ENCODE peak calls at places on chromosomes 6 and 20, in nine cellular contexts. X is testis, L is transverse colon, W is left ventricle myocardium inferior, K is psoas muscle, U is ascending aorta, M is lung, Q is colonic mucosa, E is pancreas. R is an unnamed sample. For H3K27me3 and H3K36me3, the result is how much of the 10 kb centered on the place peaks cover.

GRCh38 chr6:23446394-23447001 is 679.5 kb upstream of the NRSN1 start:
- DNase-seq in X (no peak), L (no peak), W (no peak), K (no peak), U (no peak), M (no peak), Q (no peak), E (no peak), R (no peak)

GRCh38 chr6:75024796-75025195 is 181.1 kb downstream of the COL12A1 start:
- DNase-seq in X (no peak), L (no peak), W (no peak), K (no peak), U (no peak), M (no peak), Q (no peak), E (no peak), R (no peak)

GRCh38 chr6:40210628-40211056 is 276.4 kb upstream of the MOCS1 start:
- DNase-seq in X (no peak), L (no peak), W (no peak), K (no peak), U (no peak), M (no peak), Q (no peak), E (no peak), R (no peak)

GRCh38 chr6:38503032-38503784 is 136.5 kb downstream of the BTBD9 start:
- DNase-seq in X (no peak), L (no peak), W (no peak), K (no peak), U (no peak), M (no peak), Q (no peak), E (no peak), R (no peak)

GRCh38 chr20:50433001-50433400 is 77.2 kb upstream of the PTPN1 start:
- DNase-seq in X (no peak), L (no peak), W (no peak), K (no peak), U (no peak), M (no peak), Q (no peak), E (no peak), R (no peak)

GRCh38 chr6:126529605-126530004 is 189.7 kb downstream of the CENPW start:
- DNase-seq in X (no peak), L (no peak), W (no peak), K (no peak), U (no peak), M (no peak), Q (no peak), E (no peak), R (no peak)

GRCh38 chr20:57480444-57481152 is 44.3 kb downstream of the CTCFL start:
- DNase-seq in X (no peak), L (no peak), W (no peak), K (no peak), U (peak), M (no peak), Q (no peak), E (no peak), R (peak)

GRCh38 chr6:161694995-161695394 is 421.1 kb upstream of the AGPAT4 start:
- DNase-seq in X (no peak), L (no peak), W (no peak), K (no peak), U (no peak), M (no peak), Q (no peak), E (no peak), R (no peak)

GRCh38 chr20:34364013-34364382 is 925 bp downstream of the ITCH start:
- DNase-seq in X (peak), L (no peak), W (no peak), K (no peak), U (no peak), M (peak), Q (no peak), E (no peak), R (no peak)

GRCh38 chr6:50706575-50706974 is 6.8 kb upstream of the TFAP2D start:
- DNase-seq in X (no peak), L (no peak), W (no peak), K (no peak), U (no peak), M (no peak), Q (no peak), E (no peak), R (no peak)
- H3K27me3 ChIP-seq in X (under half), L (half or more), W (half or more), K (under half), U (under half), M (under half), Q (under half), E (under half), R (under half)

GRCh38 chr6:136403166-136403980 is 113.7 kb upstream of the BCLAF1 start:
- DNase-seq in X (peak), L (no peak), W (no peak), K (no peak), U (no peak), M (no peak), Q (no peak), E (no peak), R (no peak)

GRCh38 chr6:136404007-136404406 is 114.4 kb upstream of the BCLAF1 start:
- DNase-seq in X (no peak), L (no peak), W (no peak), K (no peak), U (no peak), M (no peak), Q (no peak), E (no peak), R (no peak)

GRCh38 chr6:136405410-136406029 is 115.9 kb upstream of the BCLAF1 start:
- DNase-seq in X (no peak), L (peak), W (no peak), K (no peak), U (no peak), M (peak), Q (peak), E (no peak), R (no peak)

GRCh38 chr6:136401749-136402148 is 112.1 kb upstream of the BCLAF1 start:
- DNase-seq in X (no peak), L (no peak), W (no peak), K (no peak), U (no peak), M (no peak), Q (no peak), E (no peak), R (no peak)

DNA sequence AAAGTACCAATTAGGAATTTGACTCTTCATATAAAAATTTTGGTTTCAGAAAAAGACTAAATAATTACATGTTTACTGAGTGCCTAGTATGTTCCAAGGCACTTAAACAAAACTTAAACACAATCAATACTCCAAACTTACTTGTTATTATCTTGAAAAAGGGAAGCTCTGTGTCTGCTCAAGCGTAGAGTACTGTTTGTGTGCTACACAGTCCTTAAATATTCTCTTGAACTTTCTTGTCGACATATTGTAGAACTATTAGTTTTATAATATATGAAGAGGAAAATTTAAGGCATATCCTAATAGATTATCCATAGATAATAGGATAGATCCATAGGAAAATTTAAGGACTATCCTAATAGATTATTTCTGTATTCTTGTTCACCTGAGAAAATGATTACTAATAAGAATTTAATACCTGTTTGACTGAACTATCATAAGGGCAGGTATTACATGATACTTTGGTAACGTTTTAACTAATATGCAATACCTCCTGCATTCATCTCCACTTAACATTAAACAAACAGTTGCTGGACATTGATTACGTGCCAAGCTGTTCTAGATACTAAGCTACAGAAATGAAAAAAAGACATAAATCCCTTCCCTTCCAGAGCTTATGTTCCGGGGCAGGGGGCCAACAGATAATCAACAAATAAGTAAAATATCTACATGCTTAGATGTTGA is 115.1 kb upstream of the BCLAF1 start:
- DNase-seq in X (no peak), L (no peak), W (no peak), K (no peak), U (no peak), M (no peak), Q (no peak), E (no peak), R (no peak)
- H3K36me3 ChIP-seq in X (under half), L (under half), W (under half), K (under half), U (under half), M (under half), Q (under half), E (under half), R (under half)

DNA sequence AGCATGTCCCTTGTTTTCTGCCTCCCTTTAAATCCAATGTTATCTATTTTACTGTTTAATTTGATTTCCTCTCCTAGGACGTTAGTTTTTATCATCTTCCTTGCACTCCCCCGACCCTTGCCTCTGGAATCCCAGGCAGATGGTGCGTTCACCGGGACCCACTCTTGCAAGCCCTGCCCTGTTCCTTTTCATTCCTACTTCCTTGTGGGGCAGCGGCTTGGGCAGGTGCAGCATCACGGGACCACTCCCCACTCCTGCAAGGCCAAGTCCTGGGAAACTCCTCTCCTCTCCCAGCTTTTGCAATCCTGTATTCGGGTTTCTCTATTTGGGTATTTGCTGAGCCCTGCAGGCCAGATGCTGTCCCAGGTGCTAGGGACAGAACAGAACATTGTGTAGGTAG is 5.8 kb upstream of the CDH4 start:
- DNase-seq in X (no peak), L (no peak), W (no peak), K (no peak), U (no peak), M (no peak), Q (no peak), E (no peak), R (no peak)
- H3K27me3 ChIP-seq in X (under half), L (under half), W (half or more), K (under half), U (under half), M (under half), Q (under half), E (under half), R (under half)

GRCh38 chr6:76852776-76853175 is 610.5 kb downstream of the HTR1B start:
- DNase-seq in X (no peak), L (no peak), W (no peak), K (no peak), U (no peak), M (no peak), Q (no peak), E (no peak), R (no peak)
- H3K36me3 ChIP-seq in X (under half), L (under half), W (under half), K (under half), U (under half), M (under half), Q (under half), E (under half), R (under half)

GRCh38 chr20:58851221-58851968 is 693 bp upstream of the GNAS-AS1 start:
- DNase-seq in X (no peak), L (no peak), W (no peak), K (no peak), U (no peak), M (no peak), Q (no peak), E (peak), R (no peak)
- H3K27me3 ChIP-seq in X (under half), L (half or more), W (half or more), K (under half), U (under half), M (under half), Q (under half), E (under half), R (under half)

R was measured in Peyer's patch.